ENCODE peak calls at places on chromosomes 13 and 19, in five cellular contexts. One of them, this sample, is unnamed.

GRCh38 chr13:41007359-41008118 is 11.6 kb downstream of the ELF1 start:
- DNase-seq in HCT116: no peak
- DNase-seq in GM12878: no peak
- DNase-seq in K562: no peak
- DNase-seq in HepG2: peak; percentile 48
- DNase-seq in this sample: no peak

GRCh38 chr19:7069904-7070226 is 362 bp downstream of the ZNF557 start:
- DNase-seq in HCT116: no peak
- DNase-seq in GM12878: no peak
- DNase-seq in K562: no peak
- DNase-seq in HepG2: no peak
- DNase-seq in this sample: no peak

GRCh38 chr19:17555929-17556813 is 722 bp downstream of the COLGALT1 start:
- DNase-seq in GM12878: no peak
- DNase-seq in HepG2: no peak
- DNase-seq in K562: peak; percentile 63
- DNase-seq in HCT116: no peak
- DNase-seq in this sample: peak; percentile 67

GRCh38 chr19:47598407-47599349 is 10.3 kb upstream of the BICRA start:
- DNase-seq in HepG2: peak; percentile 33
- DNase-seq in HCT116: peak; percentile 61
- DNase-seq in K562: no peak
- DNase-seq in GM12878: no peak
- DNase-seq in this sample: peak; percentile 76

GRCh38 chr19:56133858-56134654 is 7.0 kb upstream of the ZNF444 start:
- DNase-seq in K562: no peak
- DNase-seq in HCT116: no peak
- DNase-seq in HepG2: no peak
- DNase-seq in GM12878: no peak
- DNase-seq in this sample: no peak

GRCh38 chr19:17081672-17082630 is 6.4 kb downstream of the MYO9B start:
- DNase-seq in HepG2: no peak
- DNase-seq in K562: no peak
- DNase-seq in HCT116: no peak
- DNase-seq in GM12878: no peak
- DNase-seq in this sample: no peak

GRCh38 chr19:44575116-44575700 is 38.2 kb upstream of the IGSF23 start:
- DNase-seq in HCT116: no peak
- DNase-seq in HepG2: no peak
- DNase-seq in K562: no peak
- DNase-seq in GM12878: no peak
- DNase-seq in this sample: no peak

GRCh38 chr13:112680741-112681360 is 9.0 kb upstream of the ATP11A start:
- DNase-seq in GM12878: no peak
- DNase-seq in HCT116: no peak
- DNase-seq in K562: no peak
- DNase-seq in HepG2: no peak
- DNase-seq in this sample: no peak

GRCh38 chr19:38975861-38976271 is 324 bp upstream of the FBXO17 start:
- DNase-seq in GM12878: no peak
- DNase-seq in K562: no peak
- DNase-seq in HepG2: peak; percentile 60
- DNase-seq in HCT116: no peak
- DNase-seq in this sample: peak; percentile 68

DNA sequence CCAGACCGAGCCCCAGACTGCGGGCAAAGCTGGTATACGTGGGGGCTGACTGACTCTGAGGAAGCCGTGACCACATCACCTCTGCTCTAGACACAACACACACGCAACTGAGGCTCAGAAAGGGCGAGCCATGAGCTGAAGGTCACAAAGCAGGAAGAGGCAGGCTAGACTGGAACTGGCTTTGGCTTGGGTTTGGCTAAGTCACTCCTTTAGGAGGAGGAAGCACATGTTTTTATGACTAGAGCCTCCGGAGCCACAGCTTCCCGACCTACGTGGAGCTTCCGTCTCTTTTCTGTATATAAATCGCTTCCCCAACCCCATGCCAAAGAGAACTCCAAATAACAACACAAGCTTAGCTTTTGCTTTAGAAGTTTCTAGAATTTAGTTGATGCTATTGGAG is 48.0 kb downstream of the RFX2 start:
- DNase-seq in GM12878: no peak
- DNase-seq in HCT116: no peak
- DNase-seq in K562: no peak
- DNase-seq in HepG2: no peak
- DNase-seq in this sample: no peak
- TF ChIP-seq SRF in GM12878: no peak
- TF ChIP-seq SRF in HCT116: no peak
- TF ChIP-seq SRF in K562: no peak
- TF ChIP-seq SRF in HepG2: no peak
- TF ChIP-seq SRF in this sample: no peak

GRCh38 chr13:62113145-62113544 is 697.5 kb upstream of the PCDH20 start:
- DNase-seq in HepG2: no peak
- DNase-seq in K562: no peak
- DNase-seq in HCT116: no peak
- DNase-seq in GM12878: no peak
- DNase-seq in this sample: no peak
- TF ChIP-seq SRF in HepG2: no peak
- TF ChIP-seq SRF in K562: no peak
- TF ChIP-seq SRF in HCT116: no peak
- TF ChIP-seq SRF in GM12878: no peak
- TF ChIP-seq SRF in this sample: no peak

DNA sequence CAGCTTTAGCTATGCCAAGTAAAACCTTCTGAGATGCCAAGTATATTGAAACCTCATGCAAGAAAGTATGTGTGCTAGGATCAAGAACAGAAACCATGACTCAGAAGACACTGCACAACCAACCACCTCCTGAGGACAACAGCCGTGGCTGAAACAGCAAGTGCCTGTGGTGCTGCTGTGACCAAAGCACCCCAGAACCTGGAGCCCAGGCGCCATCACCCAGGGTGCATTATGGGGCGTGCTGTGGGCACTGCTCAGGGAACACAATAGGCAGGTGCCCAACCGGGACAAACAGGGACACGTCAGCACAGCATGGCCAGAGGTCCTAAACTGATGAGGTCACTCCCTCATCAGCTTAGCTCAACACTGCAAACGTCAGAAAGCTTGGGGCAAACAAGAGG is 101.3 kb upstream of the SLC15A1 start:
- DNase-seq in GM12878: peak; percentile 80
- DNase-seq in K562: no peak
- DNase-seq in HepG2: no peak
- DNase-seq in HCT116: no peak
- DNase-seq in this sample: no peak
- TF ChIP-seq SRF in GM12878: no peak
- TF ChIP-seq SRF in K562: no peak
- TF ChIP-seq SRF in HepG2: no peak
- TF ChIP-seq SRF in HCT116: no peak
- TF ChIP-seq SRF in this sample: no peak

DNA sequence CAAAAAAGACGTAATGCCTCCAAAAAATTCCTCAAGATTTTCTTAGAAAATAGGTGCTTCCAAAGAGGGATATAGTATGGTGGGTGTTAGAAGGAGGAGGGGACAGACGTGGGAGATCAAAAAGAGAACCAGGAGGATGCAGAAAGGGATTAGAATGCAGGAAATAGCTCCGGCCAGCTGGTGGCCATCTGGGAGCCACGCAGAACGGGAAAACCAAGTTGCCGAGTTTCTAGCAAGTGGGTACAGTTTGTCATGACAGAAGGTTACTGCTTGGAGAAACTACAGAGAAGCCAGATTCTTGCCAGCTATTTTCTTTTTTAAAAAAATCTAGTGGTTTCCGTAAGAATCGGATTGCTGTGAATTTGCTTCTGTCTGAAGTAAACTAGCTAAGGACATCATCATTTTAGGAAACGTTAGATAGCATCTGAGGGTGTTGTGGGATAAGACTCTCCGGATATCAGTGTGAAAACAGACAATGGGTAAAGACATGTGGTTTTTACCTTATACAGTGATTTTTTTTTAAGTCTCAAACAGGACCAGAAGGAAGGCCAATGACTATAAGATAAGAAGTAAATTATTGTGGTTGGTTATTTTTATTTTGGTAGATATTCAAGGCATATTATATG is 104.9 kb downstream of the HSPH1 start:
- DNase-seq in HCT116: no peak
- DNase-seq in GM12878: no peak
- DNase-seq in HepG2: no peak
- DNase-seq in K562: no peak
- DNase-seq in this sample: no peak
- TF ChIP-seq SRF in HCT116: no peak
- TF ChIP-seq SRF in GM12878: no peak
- TF ChIP-seq SRF in HepG2: no peak
- TF ChIP-seq SRF in K562: no peak
- TF ChIP-seq SRF in this sample: no peak

GRCh38 chr13:25204843-25205242 is 32.8 kb upstream of the AMER2 start:
- DNase-seq in GM12878: no peak
- DNase-seq in K562: no peak
- DNase-seq in HepG2: no peak
- DNase-seq in HCT116: no peak
- DNase-seq in this sample: no peak
- TF ChIP-seq SRF in GM12878: no peak
- TF ChIP-seq SRF in K562: no peak
- TF ChIP-seq SRF in HepG2: no peak
- TF ChIP-seq SRF in HCT116: no peak
- TF ChIP-seq SRF in this sample: no peak

GRCh38 chr13:46296920-46297319 is 85.2 kb downstream of the LRRC63 start:
- DNase-seq in HCT116: peak; percentile 19
- DNase-seq in GM12878: no peak
- DNase-seq in HepG2: no peak
- DNase-seq in K562: peak; percentile 9
- DNase-seq in this sample: no peak
- TF ChIP-seq SRF in HCT116: no peak
- TF ChIP-seq SRF in GM12878: no peak
- TF ChIP-seq SRF in HepG2: no peak
- TF ChIP-seq SRF in K562: no peak
- TF ChIP-seq SRF in this sample: no peak

GRCh38 chr13:78520425-78520824 is 82.9 kb downstream of the POU4F1 start:
- DNase-seq in K562: no peak
- DNase-seq in GM12878: no peak
- DNase-seq in HepG2: no peak
- DNase-seq in HCT116: no peak
- DNase-seq in this sample: no peak
- TF ChIP-seq SRF in K562: no peak
- TF ChIP-seq SRF in GM12878: no peak
- TF ChIP-seq SRF in HepG2: no peak
- TF ChIP-seq SRF in HCT116: no peak
- TF ChIP-seq SRF in this sample: no peak

GRCh38 chr13:48579167-48579918 is 46.5 kb upstream of the RCBTB2 start:
- DNase-seq in HepG2: no peak
- DNase-seq in GM12878: peak; percentile 94
- DNase-seq in K562: no peak
- DNase-seq in HCT116: no peak
- DNase-seq in this sample: no peak
- TF ChIP-seq SRF in HepG2: no peak
- TF ChIP-seq SRF in GM12878: peak; percentile 75
- TF ChIP-seq SRF in K562: no peak
- TF ChIP-seq SRF in HCT116: no peak
- TF ChIP-seq SRF in this sample: no peak

GRCh38 chr13:110625771-110626321 is 10.5 kb downstream of the NAXD start:
- DNase-seq in K562: no peak
- DNase-seq in HCT116: no peak
- DNase-seq in HepG2: no peak
- DNase-seq in GM12878: no peak
- DNase-seq in this sample: no peak
- TF ChIP-seq SRF in K562: no peak
- TF ChIP-seq SRF in HCT116: no peak
- TF ChIP-seq SRF in HepG2: no peak
- TF ChIP-seq SRF in GM12878: no peak
- TF ChIP-seq SRF in this sample: no peak